ENCODE peak calls at places on chromosomes 6 and 20, in ten cellular contexts. Y is cardiac fibroblast; U is GM12878; S is C1 segment of cervical spinal cord; O is T-cell; L is NCI-H146; W is HT1080; K is stimulated activated CD4-positive, alpha-beta T cell treated with anti-CD3 and anti-CD28 coated beads, Interleukin-2, amount 100 ng/mL, for 48 hours; Q is astrocyte of the spinal cord; N is fibroblast of villous mesenchyme. D is an unnamed sample.

GRCh38 chr6:130843575-130844320 is 16.5 kb downstream of the SMLR1 start:
- DNase-seq in O (no peak), U (peak), L (peak), S (no peak), N (peak), W (peak), K (no peak), Q (peak), Y (peak), D (peak)

GRCh38 chr6:135025775-135026174 is 28.8 kb downstream of the HBS1L start:
- DNase-seq in N (no peak), W (no peak), S (no peak), L (no peak), K (no peak), Y (no peak), O (no peak), U (no peak), Q (no peak), D (no peak)

GRCh38 chr6:34223964-34224940 is 12.4 kb upstream of the HMGA1 start:
- DNase-seq in Q (peak), W (peak), Y (peak), L (peak), N (peak), O (peak), U (peak), K (peak), S (peak), D (peak)

GRCh38 chr20:36252511-36252910 is 16.2 kb downstream of the AAR2 start:
- DNase-seq in U (no peak), N (no peak), W (no peak), K (no peak), S (no peak), Y (no peak), O (no peak), L (no peak), Q (no peak), D (no peak)

GRCh38 chr20:41424546-41424945 is 57.9 kb upstream of the EMILIN3 start:
- DNase-seq in O (no peak), Y (no peak), W (no peak), L (no peak), K (no peak), N (peak), S (no peak), U (no peak), Q (no peak), D (no peak)

GRCh38 chr6:11050735-11051134 is 6.6 kb upstream of the ELOVL2 start:
- DNase-seq in U (no peak), N (peak), Q (peak), O (no peak), K (no peak), Y (peak), W (peak), L (no peak), S (no peak), D (peak)

GRCh38 chr20:24296477-24297380 is 172.7 kb upstream of the SYNDIG1 start:
- DNase-seq in O (no peak), W (peak), Q (no peak), S (no peak), L (no peak), Y (no peak), U (no peak), N (no peak), K (no peak), D (no peak)

GRCh38 chr20:5654557-5654956 is 95.6 kb upstream of the SHLD1 start:
- DNase-seq in N (peak), Y (peak), W (peak), L (peak), S (no peak), K (no peak), O (no peak), U (no peak), Q (peak), D (peak)

GRCh38 chr20:51489611-51490010 is 52.9 kb downstream of the NFATC2 start:
- DNase-seq in Y (no peak), O (no peak), W (no peak), S (no peak), Q (no peak), N (no peak), L (no peak), K (no peak), U (no peak), D (no peak)

GRCh38 chr20:23449400-23449799 is 3.3 kb downstream of the CST11 start:
- DNase-seq in K (no peak), Q (no peak), L (no peak), W (peak), S (no peak), O (no peak), N (no peak), U (no peak), Y (no peak), D (peak)